ENCODE peak calls at places on chromosome 13, in four cellular contexts. One of them, this sample, is unnamed.

GRCh38 chr13:66001136-66001535 is 1229.0 kb downstream of the PCDH9 start:
- DNase-seq in GM12878: no peak
- DNase-seq in HepG2: no peak
- DNase-seq in K562: no peak
- DNase-seq in this sample: no peak

GRCh38 chr13:75258159-75258782 is 223.7 kb downstream of the TBC1D4 start:
- DNase-seq in GM12878: no peak
- DNase-seq in HepG2: peak
- DNase-seq in K562: no peak
- DNase-seq in this sample: peak

GRCh38 chr13:66323695-66324094 is 906.4 kb downstream of the PCDH9 start:
- DNase-seq in GM12878: no peak
- DNase-seq in HepG2: no peak
- DNase-seq in K562: no peak
- DNase-seq in this sample: no peak

GRCh38 chr13:46289260-46289955 is 77.7 kb downstream of the LRRC63 start:
- DNase-seq in GM12878: no peak
- DNase-seq in HepG2: no peak
- DNase-seq in K562: no peak
- DNase-seq in this sample: no peak

GRCh38 chr13:113565526-113566226 is 18.9 kb upstream of the TFDP1 start:
- DNase-seq in GM12878: no peak
- DNase-seq in HepG2: no peak
- DNase-seq in K562: no peak
- DNase-seq in this sample: no peak

GRCh38 chr13:67048084-67048792 is 181.9 kb downstream of the PCDH9 start:
- DNase-seq in GM12878: no peak
- DNase-seq in HepG2: no peak
- DNase-seq in K562: no peak
- DNase-seq in this sample: peak

GRCh38 chr13:40026174-40026585 is 370.7 kb downstream of the COG6 start:
- DNase-seq in GM12878: peak
- DNase-seq in HepG2: no peak
- DNase-seq in K562: no peak
- DNase-seq in this sample: no peak

GRCh38 chr13:26616126-26616525 is 58.6 kb downstream of the WASF3 start:
- DNase-seq in GM12878: no peak
- DNase-seq in HepG2: no peak
- DNase-seq in K562: no peak
- DNase-seq in this sample: no peak

GRCh38 chr13:74669149-74669548 is 534.9 kb upstream of the KLF12 start:
- DNase-seq in GM12878: no peak
- DNase-seq in HepG2: no peak
- DNase-seq in K562: no peak
- DNase-seq in this sample: no peak

GRCh38 chr13:95354680-95355487 is 53.6 kb upstream of the ABCC4 start:
- DNase-seq in GM12878: no peak
- DNase-seq in HepG2: peak
- DNase-seq in K562: no peak
- DNase-seq in this sample: no peak

GRCh38 chr13:19601749-19602725 is 31.4 kb upstream of the MPHOSPH8 start:
- DNase-seq in GM12878: no peak
- DNase-seq in HepG2: peak
- DNase-seq in K562: peak
- DNase-seq in this sample: peak

GRCh38 chr13:110409581-110409992 is 102.5 kb downstream of the COL4A2 start:
- DNase-seq in GM12878: no peak
- DNase-seq in HepG2: no peak
- DNase-seq in K562: no peak
- DNase-seq in this sample: no peak

GRCh38 chr13:70249332-70250064 is 141.2 kb upstream of the KLHL1 start:
- DNase-seq in GM12878: no peak
- DNase-seq in HepG2: peak
- DNase-seq in K562: no peak
- DNase-seq in this sample: no peak

GRCh38 chr13:20676213-20676612 is 27.3 kb upstream of the IL17D start:
- DNase-seq in GM12878: no peak
- DNase-seq in HepG2: no peak
- DNase-seq in K562: no peak
- DNase-seq in this sample: no peak

GRCh38 chr13:112525306-112525945 is 62.5 kb downstream of the TUBGCP3 start:
- DNase-seq in GM12878: no peak
- DNase-seq in HepG2: no peak
- DNase-seq in K562: no peak
- DNase-seq in this sample: no peak

GRCh38 chr13:100597253-100597652 is 8.7 kb upstream of the GGACT start:
- DNase-seq in GM12878: no peak
- DNase-seq in HepG2: no peak
- DNase-seq in K562: no peak
- DNase-seq in this sample: no peak

GRCh38 chr13:102654786-102655185 is 40.1 kb downstream of the METTL21C start:
- DNase-seq in GM12878: no peak
- DNase-seq in HepG2: no peak
- DNase-seq in K562: no peak
- DNase-seq in this sample: no peak

GRCh38 chr13:108223850-108224503 is 5.8 kb downstream of the ABHD13 start:
- DNase-seq in GM12878: no peak
- DNase-seq in HepG2: no peak
- DNase-seq in K562: no peak
- DNase-seq in this sample: no peak

GRCh38 chr13:39273953-39274352 is 235.7 kb downstream of the NHLRC3 start:
- DNase-seq in GM12878: no peak
- DNase-seq in HepG2: no peak
- DNase-seq in K562: no peak
- DNase-seq in this sample: peak

GRCh38 chr13:75485286-75486062 is 3.5 kb upstream of the TBC1D4 start:
- DNase-seq in GM12878: no peak
- DNase-seq in HepG2: peak
- DNase-seq in K562: no peak
- DNase-seq in this sample: no peak

GRCh38 chr13:51895906-51896888 is 34.4 kb downstream of the CCDC70 start:
- DNase-seq in GM12878: no peak
- DNase-seq in HepG2: peak
- DNase-seq in K562: peak
- DNase-seq in this sample: peak

GRCh38 chr13:21670006-21670882 is 629 bp upstream of the FGF9 start:
- DNase-seq in GM12878: no peak
- DNase-seq in HepG2: no peak
- DNase-seq in K562: peak
- DNase-seq in this sample: peak

GRCh38 chr13:94110011-94110410 is 369.5 kb downstream of the DCT start:
- DNase-seq in GM12878: no peak
- DNase-seq in HepG2: no peak
- DNase-seq in K562: no peak
- DNase-seq in this sample: no peak

GRCh38 chr13:25977216-25977615 is 74.6 kb downstream of the SHISA2 start:
- DNase-seq in GM12878: no peak
- DNase-seq in HepG2: no peak
- DNase-seq in K562: no peak
- DNase-seq in this sample: no peak

GRCh38 chr13:33531484-33531883 is 245.9 kb upstream of the STARD13 start:
- DNase-seq in GM12878: no peak
- DNase-seq in HepG2: no peak
- DNase-seq in K562: no peak
- DNase-seq in this sample: no peak

GRCh38 chr13:46845146-46845545 is 48.2 kb upstream of the ESD start:
- DNase-seq in GM12878: no peak
- DNase-seq in HepG2: no peak
- DNase-seq in K562: no peak
- DNase-seq in this sample: no peak

GRCh38 chr13:41284512-41285288 is 21.3 kb upstream of the MTRF1 start:
- DNase-seq in GM12878: no peak
- DNase-seq in HepG2: peak
- DNase-seq in K562: no peak
- DNase-seq in this sample: no peak

GRCh38 chr13:77374786-77375185 is 47.9 kb upstream of the MYCBP2 start:
- DNase-seq in GM12878: no peak
- DNase-seq in HepG2: no peak
- DNase-seq in K562: no peak
- DNase-seq in this sample: no peak

GRCh38 chr13:71801165-71801564 is 65.8 kb downstream of the DACH1 start:
- DNase-seq in GM12878: no peak
- DNase-seq in HepG2: no peak
- DNase-seq in K562: no peak
- DNase-seq in this sample: no peak

GRCh38 chr13:33328691-33329090 is 43.1 kb upstream of the STARD13 start:
- DNase-seq in GM12878: no peak
- DNase-seq in HepG2: no peak
- DNase-seq in K562: no peak
- DNase-seq in this sample: no peak

GRCh38 chr13:77386880-77387606 is 60.1 kb upstream of the MYCBP2 start:
- DNase-seq in GM12878: no peak
- DNase-seq in HepG2: no peak
- DNase-seq in K562: no peak
- DNase-seq in this sample: no peak

GRCh38 chr13:106986033-106986484 is 418.1 kb upstream of the ARGLU1 start:
- DNase-seq in GM12878: no peak
- DNase-seq in HepG2: no peak
- DNase-seq in K562: no peak
- DNase-seq in this sample: no peak

GRCh38 chr13:64276232-64276631 is 2860.6 kb upstream of the PCDH20 start:
- DNase-seq in GM12878: no peak
- DNase-seq in HepG2: no peak
- DNase-seq in K562: no peak
- DNase-seq in this sample: no peak

GRCh38 chr13:34696296-34696695 is 245.8 kb upstream of the NBEA start:
- DNase-seq in GM12878: no peak
- DNase-seq in HepG2: no peak
- DNase-seq in K562: no peak
- DNase-seq in this sample: no peak
- TF ChIP-seq SP1 in GM12878: no peak
- TF ChIP-seq SP1 in HepG2: no peak
- TF ChIP-seq SP1 in K562: no peak
- TF ChIP-seq SP1 in this sample: no peak

DNA sequence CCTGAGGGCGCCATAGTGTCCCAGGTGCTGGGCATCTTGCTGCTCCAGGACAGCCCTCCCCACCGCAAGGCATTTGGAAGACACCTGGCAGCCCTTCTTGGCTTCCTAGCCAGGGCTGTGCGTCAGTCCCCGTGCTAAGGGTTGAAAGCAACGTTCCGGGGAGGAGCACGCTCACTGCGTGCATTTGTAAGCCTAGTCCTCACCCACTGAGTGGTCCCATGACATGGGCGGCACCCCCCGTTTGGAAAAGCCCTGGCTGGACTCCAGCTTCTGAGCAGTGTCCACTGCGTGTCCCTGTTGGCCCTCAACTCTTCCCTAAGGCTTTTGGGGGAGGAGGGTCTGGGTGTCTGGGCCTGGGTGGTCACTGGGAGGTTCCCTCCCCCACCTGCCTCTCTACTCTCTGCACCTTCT is 76.3 kb upstream of the GPR183 start:
- DNase-seq in GM12878: no peak
- DNase-seq in HepG2: no peak
- DNase-seq in K562: no peak
- DNase-seq in this sample: no peak
- TF ChIP-seq FOXK2 in GM12878: no peak
- TF ChIP-seq FOXK2 in HepG2: no peak
- TF ChIP-seq FOXK2 in K562: no peak
- TF ChIP-seq FOXK2 in this sample: no peak

GRCh38 chr13:105412171-105412570 is 1123.3 kb downstream of the EFNB2 start:
- DNase-seq in GM12878: no peak
- DNase-seq in HepG2: no peak
- DNase-seq in K562: no peak
- DNase-seq in this sample: no peak

GRCh38 chr13:105414639-105415038 is 1120.8 kb downstream of the EFNB2 start:
- DNase-seq in GM12878: no peak
- DNase-seq in HepG2: no peak
- DNase-seq in K562: no peak
- DNase-seq in this sample: no peak

GRCh38 chr13:105406551-105406950 is 1128.9 kb downstream of the EFNB2 start:
- DNase-seq in GM12878: no peak
- DNase-seq in HepG2: no peak
- DNase-seq in K562: no peak
- DNase-seq in this sample: no peak

DNA sequence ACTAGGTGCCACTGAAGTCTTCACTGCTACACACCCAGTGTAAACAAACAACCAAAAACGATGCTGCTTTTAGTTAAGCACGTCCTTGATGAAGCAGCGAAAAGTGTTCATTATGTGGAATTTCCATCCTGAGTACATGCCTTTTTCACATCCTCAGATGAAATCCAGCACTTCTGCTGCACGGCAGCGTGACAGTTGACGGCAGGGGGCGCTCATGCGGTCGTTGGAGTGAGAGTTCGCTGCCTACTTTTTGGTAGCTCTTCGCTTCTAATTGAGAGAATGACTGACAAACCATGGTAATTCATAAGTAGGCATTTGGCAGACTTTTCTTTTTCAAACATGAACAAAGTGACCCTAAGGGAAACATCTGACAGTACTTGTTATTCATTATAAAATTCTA is 1124.9 kb downstream of the EFNB2 start:
- DNase-seq in GM12878: no peak
- DNase-seq in HepG2: peak
- DNase-seq in K562: peak
- DNase-seq in this sample: peak
- TF ChIP-seq SP1 in GM12878: no peak
- TF ChIP-seq SP1 in HepG2: no peak
- TF ChIP-seq SP1 in K562: no peak
- TF ChIP-seq SP1 in this sample: no peak

GRCh38 chr13:82688400-82688999 is 1193.8 kb downstream of the SLITRK1 start:
- DNase-seq in GM12878: no peak
- DNase-seq in HepG2: no peak
- DNase-seq in K562: no peak
- DNase-seq in this sample: no peak

GRCh38 chr13:82698941-82699340 is 1183.3 kb downstream of the SLITRK1 start:
- DNase-seq in GM12878: no peak
- DNase-seq in HepG2: no peak
- DNase-seq in K562: no peak
- DNase-seq in this sample: no peak

GRCh38 chr13:82698383-82698782 is 1183.9 kb downstream of the SLITRK1 start:
- DNase-seq in GM12878: no peak
- DNase-seq in HepG2: no peak
- DNase-seq in K562: no peak
- DNase-seq in this sample: no peak

DNA sequence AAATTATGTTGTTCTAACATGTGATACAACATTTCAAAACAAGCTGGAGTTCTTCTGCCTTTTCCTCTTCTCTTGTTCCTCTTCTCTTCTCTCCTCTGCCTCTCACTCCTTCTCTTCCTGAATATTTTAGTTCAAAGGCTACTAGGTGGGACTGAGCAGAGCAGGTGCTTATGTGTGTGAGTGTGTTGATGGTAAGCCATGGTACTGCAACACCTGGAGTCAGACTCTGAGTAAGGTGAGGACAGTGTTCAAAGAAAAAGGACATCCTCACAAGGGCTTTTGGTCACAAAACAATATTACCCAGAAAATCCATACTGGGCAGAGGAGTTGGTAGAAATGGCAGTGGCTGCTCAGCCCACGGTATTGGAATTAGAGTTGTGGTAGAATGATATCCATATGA is 1188.7 kb downstream of the SLITRK1 start:
- DNase-seq in GM12878: no peak
- DNase-seq in HepG2: no peak
- DNase-seq in K562: no peak
- DNase-seq in this sample: no peak
- TF ChIP-seq FOXK2 in GM12878: no peak
- TF ChIP-seq FOXK2 in HepG2: no peak
- TF ChIP-seq FOXK2 in K562: no peak
- TF ChIP-seq FOXK2 in this sample: no peak